ENCODE peak calls at places on chromosomes 1 and 21, in six cellular contexts. S is HFF-Myc; I is CD8-positive, alpha-beta T cell; N is fibroblast of the aortic adventitia; K is tibial artery; M is adrenal gland. X is an unnamed sample.

GRCh38 chr1:221182791-221183533 is 303.7 kb downstream of the HLX start:
- DNase-seq in S (no peak), I (no peak), N (no peak), K (no peak), M (no peak), X (no peak)

GRCh38 chr1:94798054-94798453 is 22.1 kb upstream of the SLC44A3 start:
- DNase-seq in S (no peak), I (no peak), N (no peak), K (no peak), M (peak; percentile 14), X (no peak)

GRCh38 chr1:39573736-39574624 is 2.6 kb downstream of the PABPC4 start:
- DNase-seq in S (no peak), I (no peak), N (peak; percentile 67), K (no peak), M (no peak), X (no peak)

GRCh38 chr1:104671684-104672353 is 922.1 kb downstream of the AMY1C start:
- DNase-seq in S (no peak), I (no peak), N (no peak), K (no peak), M (no peak), X (peak; percentile 2)

GRCh38 chr1:204288061-204288588 is 71.6 kb downstream of the PLEKHA6 start:
- DNase-seq in S (no peak), I (no peak), N (no peak), K (peak; percentile 74), M (no peak), X (no peak)

GRCh38 chr1:92476071-92476607 is 10.6 kb downstream of the GFI1 start:
- DNase-seq in S (no peak), I (peak; percentile 15), N (no peak), K (no peak), M (no peak), X (no peak)

GRCh38 chr1:223269006-223269405 is 95.0 kb downstream of the SUSD4 start:
- DNase-seq in S (no peak), I (no peak), N (no peak), K (no peak), M (no peak), X (no peak)

GRCh38 chr1:115074839-115075534 is 14.3 kb downstream of the TSPAN2 start:
- DNase-seq in S (no peak), I (no peak), N (no peak), K (no peak), M (no peak), X (no peak)

GRCh38 chr1:86687595-86687994 is 16.8 kb upstream of the SH3GLB1 start:
- DNase-seq in S (no peak), I (no peak), N (peak; percentile 66), K (no peak), M (no peak), X (peak; percentile 22)

GRCh38 chr1:27596261-27596660 is 7.7 kb downstream of the AHDC1 start:
- DNase-seq in S (no peak), I (no peak), N (no peak), K (no peak), M (no peak), X (no peak)

GRCh38 chr1:27593341-27594326 is 10.3 kb downstream of the AHDC1 start:
- DNase-seq in S (no peak), I (no peak), N (no peak), K (no peak), M (no peak), X (no peak)

GRCh38 chr1:27592600-27593340 is 11.2 kb downstream of the AHDC1 start:
- DNase-seq in S (no peak), I (no peak), N (no peak), K (no peak), M (no peak), X (no peak)

GRCh38 chr1:27595597-27595996 is 8.3 kb downstream of the AHDC1 start:
- DNase-seq in S (no peak), I (no peak), N (no peak), K (no peak), M (no peak), X (no peak)

GRCh38 chr1:27594542-27595510 is 9.1 kb downstream of the AHDC1 start:
- DNase-seq in S (no peak), I (no peak), N (no peak), K (no peak), M (no peak), X (peak; percentile 63)
- H3K4me3 ChIP-seq in S (no peak overlapping the region), I (no peak overlapping the region), N (no peak overlapping the region), K (no peak overlapping the region), M (no peak overlapping the region), X (peak overlapping the region; percentile 44)

DNA sequence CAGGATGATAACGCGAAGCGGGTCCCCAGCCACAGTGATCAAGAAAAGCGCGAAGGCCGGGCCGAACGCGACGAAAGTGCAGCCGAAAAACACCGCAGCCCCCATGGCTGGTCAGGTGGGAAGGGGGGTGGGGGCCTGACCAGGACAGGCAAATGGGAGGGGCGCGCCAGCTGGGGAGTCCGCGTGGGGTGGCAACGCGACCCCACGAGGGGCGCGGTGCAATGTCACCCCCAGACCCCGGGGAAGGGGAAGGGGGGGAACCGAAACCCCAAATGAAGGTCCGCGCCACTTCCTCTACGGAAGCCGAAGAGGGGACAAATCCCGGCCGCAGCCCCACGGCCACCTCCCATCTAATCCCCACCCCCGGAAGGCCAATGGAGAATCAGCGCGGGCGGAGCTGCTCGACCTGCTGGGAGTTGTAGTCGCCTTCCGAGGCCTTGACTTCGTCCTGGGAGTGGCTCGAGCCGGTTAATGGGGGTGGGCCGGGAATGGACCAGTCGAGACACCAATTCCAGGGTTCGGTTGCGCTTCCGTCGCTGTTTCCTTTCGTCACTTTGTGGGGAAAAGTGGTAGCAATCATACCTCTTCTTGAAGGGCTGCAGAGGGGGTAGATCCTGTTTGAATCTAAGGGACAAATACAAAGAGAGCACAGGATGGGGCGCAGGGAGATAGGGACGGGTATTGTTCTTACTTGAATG is at the start of gene APH1A:
- DNase-seq in S (peak; percentile 94), I (peak; percentile 89), N (peak; percentile 96), K (peak; percentile 98), M (peak; percentile 97), X (peak; percentile 96)
- TF ChIP-seq CTCF in S (no peak), I (no peak), N (no peak), K (no peak), M (no peak), X (no peak)

DNA sequence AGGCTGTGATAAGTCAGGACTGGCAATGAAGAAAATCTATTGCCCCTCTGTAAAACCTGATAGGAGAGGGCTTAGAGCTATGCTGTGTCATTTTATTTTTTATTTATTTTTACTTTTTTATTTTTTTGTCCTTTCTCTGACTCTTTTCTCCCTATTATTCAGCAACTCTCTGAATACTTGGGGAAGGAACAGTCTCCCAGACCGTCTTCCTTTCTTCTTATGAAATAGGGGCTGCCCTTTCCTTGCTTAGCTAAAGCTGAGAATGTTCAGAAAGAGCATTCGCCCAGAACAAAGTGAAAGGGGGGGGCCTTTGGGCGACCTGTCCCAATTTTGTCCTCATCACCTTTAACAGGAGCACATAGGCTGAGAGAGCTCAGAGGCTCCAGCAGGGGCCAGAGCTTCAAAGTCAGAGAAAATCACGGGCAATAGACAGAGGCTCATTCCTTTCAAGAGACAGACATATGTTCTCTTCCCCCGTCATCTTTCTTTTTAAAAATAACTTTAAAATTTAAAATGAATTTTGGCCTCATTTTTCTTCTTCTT is 80.9 kb downstream of the RNF220 start:
- DNase-seq in S (no peak), I (no peak), N (no peak), K (no peak), M (no peak), X (peak; percentile 11)
- H3K4me3 ChIP-seq in S (no peak overlapping the region), I (no peak overlapping the region), N (no peak overlapping the region), K (no peak overlapping the region), M (no peak overlapping the region), X (no peak overlapping the region)

GRCh38 chr1:229843627-229844238 is 217.7 kb downstream of the URB2 start:
- DNase-seq in S (peak; percentile 37), I (no peak), N (no peak), K (no peak), M (peak; percentile 33), X (peak; percentile 75)
- TF ChIP-seq CTCF in S (peak; percentile 19), I (no peak), N (no peak), K (no peak), M (peak; percentile 23), X (no peak)

DNA sequence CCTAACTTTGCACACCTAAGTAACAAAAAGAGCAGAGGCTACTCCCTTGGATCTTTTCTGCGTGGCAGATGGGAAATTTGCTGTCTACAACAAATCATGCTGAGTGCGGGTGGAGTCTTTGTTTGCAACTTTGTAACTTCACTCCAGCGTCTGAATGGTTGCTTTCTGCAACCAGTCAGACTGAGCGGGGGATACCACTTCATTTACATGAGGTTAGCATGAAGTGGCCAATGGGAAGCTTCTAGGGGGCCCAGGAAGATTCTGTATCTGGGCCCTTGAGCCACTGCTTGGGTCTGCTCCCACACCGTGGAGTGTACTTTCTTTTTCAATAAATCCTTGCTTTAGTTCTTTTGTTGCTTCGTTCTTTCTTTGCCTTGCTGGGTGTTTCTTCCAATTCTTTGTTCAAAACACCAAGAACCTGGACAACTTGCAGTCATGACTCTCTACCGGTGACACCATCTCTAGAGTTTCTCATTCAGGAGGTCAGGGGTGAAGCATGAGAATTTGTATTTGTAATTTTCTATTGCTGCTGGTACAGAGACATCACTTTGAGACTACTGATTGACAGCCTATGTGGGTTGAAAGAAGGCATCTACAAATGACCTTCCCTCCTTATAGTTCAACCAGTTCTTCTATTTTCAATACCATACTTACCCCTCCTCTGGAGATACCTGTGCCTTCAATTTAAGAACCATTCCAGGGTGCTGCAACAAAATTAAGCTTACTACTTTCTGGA is 55.8 kb upstream of the RC3H1 start:
- DNase-seq in S (no peak), I (no peak), N (no peak), K (no peak), M (no peak), X (no peak)
- H3K4me3 ChIP-seq in S (no peak overlapping the region), I (no peak overlapping the region), N (no peak overlapping the region), K (no peak overlapping the region), M (no peak overlapping the region), X (no peak overlapping the region)

DNA sequence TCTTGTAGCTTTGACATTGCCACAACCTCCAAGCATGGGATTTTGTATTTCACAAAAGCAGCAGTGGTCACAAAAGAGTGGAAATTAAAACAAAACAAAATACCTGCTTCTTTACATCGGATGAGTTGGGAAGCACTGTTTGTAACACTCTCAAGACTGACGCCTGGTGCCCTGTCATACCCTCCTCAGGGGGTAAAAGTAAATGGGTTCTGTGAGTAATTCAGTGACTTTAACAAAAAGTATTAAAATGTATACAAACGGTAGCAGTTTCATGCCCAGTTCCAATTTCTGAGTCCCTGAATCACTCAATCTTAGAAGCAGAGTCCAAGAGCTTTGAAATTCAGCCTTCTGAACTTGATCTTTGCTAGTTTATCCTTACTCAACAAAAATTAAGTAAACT is 152.5 kb downstream of the TIAM1 start:
- DNase-seq in S (no peak), I (no peak), N (no peak), K (no peak), M (no peak), X (no peak)
- TF ChIP-seq CTCF in S (no peak), I (no peak), N (no peak), K (no peak), M (no peak), X (no peak)

GRCh38 chr1:72369358-72369757 is 87.0 kb upstream of the NEGR1 start:
- DNase-seq in S (no peak), I (no peak), N (no peak), K (no peak), M (no peak), X (no peak)
- H3K4me3 ChIP-seq in S (no peak overlapping the region), I (no peak overlapping the region), N (no peak overlapping the region), K (no peak overlapping the region), M (no peak overlapping the region), X (no peak overlapping the region)

GRCh38 chr21:32499249-32500055 is 85.9 kb downstream of the TCP10L start:
- DNase-seq in S (no peak), I (no peak), N (peak; percentile 83), K (no peak), M (no peak), X (peak; percentile 69)
- TF ChIP-seq CTCF in S (no peak), I (no peak), N (peak; percentile 11), K (no peak), M (no peak), X (no peak)

X was measured in foreskin fibroblast.